ENCODE peak calls at places on chromosomes 13 and 19, in ten cellular contexts. T is psoas muscle, W is Caco-2, G is A549, S is cardiac fibroblast, V is foreskin fibroblast, A is heart right ventricle, K is brain microvascular endothelial cell, L is GM12865, J is body of pancreas. D is an unnamed sample.

GRCh38 chr13:66689628-66690027 is 540.5 kb downstream of the PCDH9 start:
- DNase-seq in T (no peak), W (no peak), G (no peak), S (peak; percentile 70), V (peak; percentile 53), A (no peak), K (peak; percentile 36), L (no peak), J (no peak), D (peak; percentile 80)

GRCh38 chr13:75870397-75870801 is 234.3 kb downstream of the LMO7 start:
- DNase-seq in T (no peak), W (no peak), G (peak; percentile 15), S (peak; percentile 38), V (peak; percentile 62), A (no peak), K (no peak), L (peak; percentile 7), J (no peak), D (peak; percentile 32)

GRCh38 chr13:30796132-30796832 is 60.9 kb downstream of the ALOX5AP start:
- DNase-seq in T (no peak), W (no peak), G (peak; percentile 25), S (peak; percentile 62), V (peak; percentile 76), A (no peak), K (peak; percentile 43), L (peak; percentile 37), J (peak; percentile 21), D (peak; percentile 54)

GRCh38 chr13:111280666-111281577 is 39.5 kb upstream of the TEX29 start:
- DNase-seq in T (no peak), W (no peak), G (no peak), S (peak; percentile 85), V (peak; percentile 58), A (no peak), K (peak; percentile 80), L (no peak), J (no peak), D (peak; percentile 78)

GRCh38 chr19:12788025-12788681 is 3.1 kb upstream of the JUNB start:
- DNase-seq in T (no peak), W (no peak), G (no peak), S (no peak), V (no peak), A (no peak), K (no peak), L (no peak), J (no peak), D (no peak)

GRCh38 chr13:23087884-23088283 is 92.9 kb upstream of the SGCG start:
- DNase-seq in T (no peak), W (peak; percentile 59), G (peak; percentile 13), S (peak; percentile 12), V (peak; percentile 45), A (no peak), K (peak; percentile 4), L (peak; percentile 29), J (peak; percentile 41), D (peak; percentile 10)

GRCh38 chr19:54141356-54141755 is 3.8 kb downstream of the CNOT3 start:
- DNase-seq in T (no peak), W (no peak), G (no peak), S (no peak), V (peak; percentile 86), A (no peak), K (no peak), L (no peak), J (no peak), D (no peak)

GRCh38 chr13:80742027-80742426 is 401.1 kb upstream of the SPRY2 start:
- DNase-seq in T (no peak), W (no peak), G (no peak), S (no peak), V (no peak), A (no peak), K (no peak), L (no peak), J (no peak), D (peak; percentile 13)

GRCh38 chr19:52170304-52170703 is 1.1 kb downstream of the ZNF836 start:
- DNase-seq in T (no peak), W (no peak), G (no peak), S (peak; percentile 1), V (peak; percentile 21), A (no peak), K (no peak), L (no peak), J (peak; percentile 10), D (no peak)

GRCh38 chr13:77477299-77477848 is 58.1 kb upstream of the SCEL start:
- DNase-seq in T (no peak), W (no peak), G (no peak), S (no peak), V (no peak), A (no peak), K (no peak), L (no peak), J (no peak), D (no peak)

GRCh38 chr13:77476456-77476855 is 59.0 kb upstream of the SCEL start:
- DNase-seq in T (no peak), W (no peak), G (no peak), S (no peak), V (no peak), A (no peak), K (no peak), L (no peak), J (no peak), D (no peak)

GRCh38 chr13:77480071-77480470 is 55.4 kb upstream of the SCEL start:
- DNase-seq in T (no peak), W (no peak), G (no peak), S (peak; percentile 5), V (no peak), A (no peak), K (no peak), L (no peak), J (no peak), D (peak; percentile 10)

GRCh38 chr13:77479326-77479725 is 56.2 kb upstream of the SCEL start:
- DNase-seq in T (no peak), W (no peak), G (no peak), S (no peak), V (no peak), A (no peak), K (no peak), L (no peak), J (no peak), D (no peak)

DNA sequence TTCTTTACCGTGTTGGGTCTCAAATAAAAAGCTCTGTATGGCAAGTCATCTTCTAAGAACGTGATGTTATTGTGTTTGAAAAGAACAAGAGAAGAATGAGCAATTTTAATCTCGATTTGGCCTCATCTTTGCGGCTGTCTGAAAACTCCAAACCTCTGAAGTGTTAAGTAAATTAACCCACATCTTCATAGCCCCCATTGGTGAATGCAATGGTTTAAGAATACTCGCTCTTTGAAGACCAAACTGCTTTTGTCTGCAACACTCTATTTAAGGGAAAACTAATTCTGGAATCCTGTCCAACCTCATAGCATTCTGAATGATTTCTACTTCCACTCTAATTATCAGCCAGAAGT is 56.9 kb upstream of the SCEL start:
- DNase-seq in T (no peak), W (no peak), G (no peak), S (no peak), V (no peak), A (no peak), K (no peak), L (no peak), J (no peak), D (no peak)
- H3K4me3 ChIP-seq in T (peak overlapping the region; percentile 63), W (no peak overlapping the region), G (no peak overlapping the region), S (no peak overlapping the region), V (peak overlapping the region; percentile 58), A (peak overlapping the region; percentile 54), K (no peak overlapping the region), L (peak overlapping the region; percentile 62), J (peak overlapping the region; percentile 21), D (no peak overlapping the region)

GRCh38 chr13:97364827-97365226 is 69.1 kb upstream of the RAP2A start:
- DNase-seq in T (no peak), W (no peak), G (no peak), S (no peak), V (no peak), A (no peak), K (no peak), L (no peak), J (no peak), D (no peak)

GRCh38 chr13:97367427-97367826 is 66.5 kb upstream of the RAP2A start:
- DNase-seq in T (peak; percentile 33), W (no peak), G (no peak), S (peak; percentile 52), V (peak; percentile 93), A (no peak), K (peak; percentile 82), L (peak; percentile 10), J (no peak), D (peak; percentile 73)

GRCh38 chr13:97367016-97367415 is 67.0 kb upstream of the RAP2A start:
- DNase-seq in T (no peak), W (no peak), G (no peak), S (peak; percentile 23), V (peak; percentile 80), A (no peak), K (peak; percentile 68), L (peak; percentile 43), J (no peak), D (peak; percentile 81)

GRCh38 chr13:97364031-97364430 is 69.9 kb upstream of the RAP2A start:
- DNase-seq in T (no peak), W (no peak), G (no peak), S (no peak), V (no peak), A (no peak), K (no peak), L (no peak), J (no peak), D (no peak)

DNA sequence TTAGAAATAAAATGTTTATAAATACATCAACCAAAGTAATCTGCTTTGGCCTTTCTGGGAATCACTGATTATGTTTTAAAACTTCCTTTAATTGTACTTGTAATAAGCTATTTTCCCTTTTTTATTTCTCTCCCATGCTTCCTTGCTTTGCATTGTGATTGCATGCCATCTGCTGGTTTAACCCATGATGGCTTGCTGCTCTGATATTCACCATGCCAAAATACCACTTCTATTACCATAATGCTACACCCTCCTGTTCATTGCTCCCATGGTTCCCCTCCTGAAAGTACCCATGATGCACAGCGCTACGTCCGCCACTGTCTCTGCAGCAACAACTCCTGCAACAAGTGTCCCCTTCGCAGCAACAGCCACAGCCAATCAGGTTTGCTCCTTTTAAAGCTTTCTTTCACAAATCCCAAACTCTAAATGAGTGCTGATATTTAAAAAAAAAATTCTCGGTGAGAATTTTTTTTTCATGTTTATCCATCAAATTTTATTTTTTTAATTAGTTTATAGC is 67.7 kb upstream of the RAP2A start:
- DNase-seq in T (no peak), W (no peak), G (no peak), S (no peak), V (peak; percentile 35), A (no peak), K (no peak), L (no peak), J (no peak), D (no peak)
- TF ChIP-seq CTCF in T (no peak), W (no peak), G (peak; percentile 22), S (no peak), V (no peak), A (no peak), K (peak; percentile 27), L (no peak), J (no peak), D (peak; percentile 22)

GRCh38 chr19:45216677-45217076 is 28.5 kb downstream of the EXOC3L2 start:
- DNase-seq in T (no peak), W (no peak), G (no peak), S (no peak), V (no peak), A (no peak), K (no peak), L (no peak), J (no peak), D (no peak)
- H3K4me3 ChIP-seq in T (no peak overlapping the region), W (no peak overlapping the region), G (no peak overlapping the region), S (no peak overlapping the region), V (no peak overlapping the region), A (no peak overlapping the region), K (no peak overlapping the region), L (no peak overlapping the region), J (no peak overlapping the region), D (no peak overlapping the region)

GRCh38 chr13:43787998-43788397 is 1.2 kb upstream of the ENOX1 start:
- DNase-seq in T (no peak), W (peak; percentile 58), G (peak; percentile 36), S (peak; percentile 65), V (peak; percentile 80), A (no peak), K (peak; percentile 65), L (peak; percentile 61), J (peak; percentile 34), D (peak; percentile 78)
- TF ChIP-seq CTCF in T (no peak), W (peak; percentile 74), G (peak; percentile 33), S (peak; percentile 66), V (peak; percentile 48), A (peak; percentile 32), K (peak; percentile 73), L (peak; percentile 48), J (peak; percentile 20), D (peak; percentile 75)